ENCODE peak calls at places on chromosomes 12 and 14, in seven cellular contexts. G is iPS-NIHi11, T is hypothalamus, M is activated gamma-delta T cell treated with Interleukin-2 at 50 U/mL for 16 hours, Y is HuH-7.5, R is AG09319, A is mesothelial cell of epicardium. P is an unnamed sample.

GRCh38 chr12:7134371-7135166 is 4.4 kb downstream of the CLSTN3 start:
- DNase-seq in T (no peak), Y (no peak), A (no peak), G (no peak), R (no peak), M (no peak), P (no peak)

GRCh38 chr12:123532021-123532420 is 1.5 kb downstream of the RILPL1 start:
- DNase-seq in G (no peak), Y (no peak), T (no peak), M (no peak), A (no peak), R (no peak), P (no peak)

GRCh38 chr12:96906849-96907664 is at the start of gene NEDD1:
- DNase-seq in R (peak; percentile 31), G (peak; percentile 94), T (peak; percentile 67), M (peak; percentile 79), A (peak; percentile 83), Y (peak; percentile 79), P (no peak)

GRCh38 chr14:89869606-89870005 is 84.9 kb downstream of the EFCAB11 start:
- DNase-seq in R (no peak), T (no peak), M (no peak), A (no peak), Y (no peak), G (no peak), P (no peak)

GRCh38 chr12:41462312-41462711 is 274.2 kb downstream of the PDZRN4 start:
- DNase-seq in G (no peak), Y (no peak), A (no peak), T (no peak), R (no peak), M (no peak), P (no peak)

GRCh38 chr14:67240978-67241415 is 238 bp upstream of the PALS1 start:
- DNase-seq in M (peak; percentile 88), R (peak; percentile 89), T (peak; percentile 95), A (peak; percentile 97), G (peak; percentile 95), Y (peak; percentile 86), P (peak; percentile 56)

GRCh38 chr12:6867407-6868210 is at the start of gene TPI1:
- DNase-seq in T (peak; percentile 89), Y (peak; percentile 85), A (peak; percentile 81), G (peak; percentile 94), M (peak; percentile 70), R (peak; percentile 52), P (no peak)

GRCh38 chr14:69358233-69358963 is 39.7 kb downstream of the ERH start:
- DNase-seq in T (no peak), R (no peak), G (no peak), M (no peak), A (no peak), Y (no peak), P (no peak)

GRCh38 chr12:3632256-3633240 is 120.4 kb downstream of the CRACR2A start:
- DNase-seq in T (no peak), Y (no peak), M (no peak), G (no peak), A (no peak), R (no peak), P (no peak)

GRCh38 chr12:42262271-42262670 is 24.2 kb upstream of the YAF2 start:
- DNase-seq in G (no peak), A (no peak), Y (no peak), M (no peak), T (no peak), R (no peak), P (no peak)

GRCh38 chr12:19507823-19508222 is 68.5 kb downstream of the AEBP2 start:
- DNase-seq in M (no peak), Y (no peak), T (no peak), G (no peak), R (peak; percentile 22), A (no peak), P (no peak)

GRCh38 chr12:86264451-86265328 is 8.5 kb upstream of the MGAT4C start:
- DNase-seq in G (peak; percentile 49), Y (peak; percentile 6), R (no peak), T (no peak), A (no peak), M (no peak), P (no peak)

GRCh38 chr12:117063162-117063911 is 35.9 kb downstream of the TESC start:
- DNase-seq in G (no peak), Y (no peak), A (no peak), R (no peak), T (no peak), M (peak; percentile 24), P (no peak)

GRCh38 chr12:4518106-4518728 is 20.5 kb upstream of the RAD51AP1 start:
- DNase-seq in Y (no peak), T (no peak), G (no peak), A (no peak), M (no peak), R (no peak), P (no peak)